ENCODE peak calls at places on chromosome 11, in four cellular contexts. U is cardiac muscle cell, Y is prostate gland, P is uterus. W is an unnamed sample.

GRCh38 chr11:36509265-36509664 is 807 bp downstream of the TRAF6 start:
- DNase-seq in U (peak; percentile 85), Y (no peak), P (no peak), W (peak; percentile 45)

GRCh38 chr11:10659339-10660216 is 34.0 kb downstream of the IRAG1 start:
- DNase-seq in U (no peak), Y (no peak), P (peak; percentile 68), W (no peak)

GRCh38 chr11:22558638-22559037 is 67.0 kb downstream of the FANCF start:
- DNase-seq in U (no peak), Y (no peak), P (no peak), W (no peak)

GRCh38 chr11:117076941-117077659 is 21.1 kb downstream of the SIK3 start:
- DNase-seq in U (no peak), Y (no peak), P (no peak), W (no peak)

GRCh38 chr11:121583825-121584224 is 131.1 kb upstream of the SORL1-AS1 start:
- DNase-seq in U (no peak), Y (no peak), P (no peak), W (no peak)

GRCh38 chr11:76184551-76184993 is 21.7 kb downstream of the WNT11 start:
- DNase-seq in U (no peak), Y (no peak), P (no peak), W (no peak)

GRCh38 chr11:6629892-6630631 is 10.8 kb upstream of the TPP1 start:
- DNase-seq in U (peak; percentile 50), Y (no peak), P (no peak), W (peak; percentile 60)

GRCh38 chr11:65014146-65014960 is at the start of gene ARL2:
- DNase-seq in U (no peak), Y (peak; percentile 12), P (no peak), W (no peak)

GRCh38 chr11:34316347-34317037 is 41.3 kb downstream of the ABTB2 start:
- DNase-seq in U (no peak), Y (no peak), P (no peak), W (no peak)

GRCh38 chr11:1409108-1409851 is 19.5 kb downstream of the BRSK2 start:
- DNase-seq in U (no peak), Y (no peak), P (no peak), W (peak; percentile 85)

GRCh38 chr11:8359521-8359920 is 95.8 kb upstream of the LMO1 start:
- DNase-seq in U (no peak), Y (no peak), P (no peak), W (no peak)

GRCh38 chr11:69157156-69157821 is 1.6 kb downstream of the SMIM38 start:
- DNase-seq in U (no peak), Y (no peak), P (peak; percentile 36), W (peak; percentile 77)

GRCh38 chr11:2898366-2899079 is 12.9 kb upstream of the CDKN1C start:
- DNase-seq in U (no peak), Y (no peak), P (no peak), W (no peak)

GRCh38 chr11:57977709-57978108 is 46.0 kb upstream of the OR9Q1 start:
- DNase-seq in U (peak; percentile 28), Y (no peak), P (no peak), W (peak; percentile 27)

GRCh38 chr11:77800445-77800844 is 20.1 kb downstream of the RSF1 start:
- DNase-seq in U (no peak), Y (no peak), P (no peak), W (no peak)

GRCh38 chr11:65891180-65892136 is 985 bp downstream of the CCDC85B start:
- DNase-seq in U (peak; percentile 40), Y (no peak), P (no peak), W (no peak)

GRCh38 chr11:43955381-43956118 is 13.1 kb downstream of the C11orf96 start:
- DNase-seq in U (no peak), Y (no peak), P (no peak), W (no peak)

GRCh38 chr11:61688368-61689163 is 8.4 kb downstream of the DAGLA start:
- DNase-seq in U (no peak), Y (peak; percentile 95), P (peak; percentile 73), W (peak; percentile 81)

GRCh38 chr11:114283422-114283821 is 12.8 kb upstream of the NNMT start:
- DNase-seq in U (no peak), Y (no peak), P (no peak), W (no peak)

GRCh38 chr11:44814881-44815592 is 88.3 kb downstream of the TSPAN18 start:
- DNase-seq in U (no peak), Y (no peak), P (no peak), W (no peak)

GRCh38 chr11:66934971-66935779 is 23.0 kb downstream of the PC start:
- DNase-seq in U (no peak), Y (no peak), P (no peak), W (no peak)

GRCh38 chr11:1368966-1369365 is 20.8 kb upstream of the BRSK2 start:
- DNase-seq in U (no peak), Y (no peak), P (no peak), W (no peak)

GRCh38 chr11:693887-694562 is 997 bp downstream of the DEAF1 start:
- DNase-seq in U (no peak), Y (no peak), P (peak; percentile 43), W (no peak)

GRCh38 chr11:88266157-88266556 is 71.4 kb downstream of the CTSC start:
- DNase-seq in U (no peak), Y (no peak), P (no peak), W (no peak)

GRCh38 chr11:66017354-66017753 is 5.5 kb downstream of the CST6 start:
- DNase-seq in U (no peak), Y (no peak), P (no peak), W (no peak)

GRCh38 chr11:68044898-68045351 is 6.1 kb downstream of the TCIRG1 start:
- DNase-seq in U (no peak), Y (no peak), P (no peak), W (no peak)

GRCh38 chr11:45538939-45539338 is 126.5 kb downstream of the CHST1 start:
- DNase-seq in U (no peak), Y (no peak), P (no peak), W (no peak)

GRCh38 chr11:7514099-7514725 is 413 bp downstream of the PPFIBP2 start:
- DNase-seq in U (peak; percentile 18), Y (peak; percentile 49), P (no peak), W (peak; percentile 38)

GRCh38 chr11:4881188-4881587 is 512 bp upstream of the OR51T1 start:
- DNase-seq in U (no peak), Y (no peak), P (no peak), W (no peak)

GRCh38 chr11:65454311-65454695 is 31.7 kb downstream of the NEAT1 start:
- DNase-seq in U (no peak), Y (no peak), P (no peak), W (no peak)

GRCh38 chr11:292211-293121 is 3.5 kb downstream of the PGGHG start:
- DNase-seq in U (no peak), Y (no peak), P (no peak), W (peak; percentile 77)

GRCh38 chr11:125082611-125083311 is 19.7 kb downstream of the SLC37A2 start:
- DNase-seq in U (peak; percentile 10), Y (no peak), P (no peak), W (peak; percentile 33)

GRCh38 chr11:15111215-15111614 is 3.5 kb upstream of the INSC start:
- DNase-seq in U (no peak), Y (no peak), P (no peak), W (no peak)

GRCh38 chr11:47179655-47179991 is 2.9 kb upstream of the ARFGAP2 start:
- DNase-seq in U (peak; percentile 68), Y (no peak), P (no peak), W (peak; percentile 51)
- TF ChIP-seq CTCF in U (peak; percentile 69), Y (no peak), P (no peak), W (peak; percentile 33)

DNA sequence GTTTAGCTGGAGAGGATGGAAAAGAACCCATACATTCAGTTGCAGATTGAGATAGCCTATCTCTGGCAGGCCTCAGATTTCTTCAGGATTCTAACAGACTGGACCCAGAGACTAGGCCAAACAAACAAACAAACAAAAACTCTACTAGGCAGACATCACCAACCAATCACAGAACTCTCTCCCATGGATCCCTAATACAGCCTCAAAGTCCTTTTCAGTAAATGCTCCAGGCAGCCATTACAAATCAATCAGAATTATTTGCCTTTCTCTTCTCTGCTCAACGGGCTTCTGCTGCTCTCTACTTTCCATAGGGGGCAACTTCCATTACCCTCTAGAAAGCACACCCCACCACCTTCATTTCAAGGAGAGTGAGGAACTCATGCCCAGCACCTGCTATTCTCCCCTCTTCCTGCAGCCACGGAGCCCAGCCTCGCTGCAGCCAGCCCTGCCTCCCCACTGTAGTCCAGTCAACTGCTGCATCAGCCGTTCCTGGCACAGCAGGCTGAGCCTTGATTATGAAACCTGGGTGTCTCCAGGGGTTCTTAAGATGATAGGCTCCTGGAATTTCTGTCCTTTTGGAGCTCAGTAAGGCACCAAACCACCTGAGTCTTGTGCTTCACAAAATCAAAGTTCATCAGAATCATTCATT is 19.0 kb upstream of the SMIM35 start:
- DNase-seq in U (no peak), Y (no peak), P (no peak), W (no peak)
- H3K27me3 ChIP-seq in U (no peaks in the 10 kb centered on the region), Y (no peaks in the 10 kb centered on the region), P (no peaks in the 10 kb centered on the region), W (no peaks in the 10 kb centered on the region)

DNA sequence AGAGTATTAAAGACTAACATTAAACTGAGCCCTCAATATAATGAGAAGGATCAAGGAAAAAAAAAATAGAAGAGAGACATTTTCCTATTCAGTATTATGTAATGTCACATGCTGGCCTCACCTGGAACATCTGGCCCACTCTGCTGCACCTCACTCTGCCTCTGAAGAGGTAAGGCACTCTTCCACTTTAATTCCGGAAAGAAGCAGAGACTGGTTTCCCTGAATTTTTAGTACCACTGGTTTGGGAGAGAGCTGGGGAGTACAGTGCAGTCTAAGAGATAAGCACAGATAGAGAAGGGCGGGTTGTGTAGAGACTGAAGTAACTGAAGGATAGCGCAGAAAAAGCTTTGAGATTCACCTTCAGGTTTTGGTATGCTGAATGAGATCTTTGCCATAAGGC is 178.7 kb downstream of the SOX6 start:
- DNase-seq in U (no peak), Y (no peak), P (no peak), W (no peak)
- H3K27ac ChIP-seq in U (no peak overlapping the region), Y (no peak overlapping the region), P (no peak overlapping the region), W (no peak overlapping the region)

DNA sequence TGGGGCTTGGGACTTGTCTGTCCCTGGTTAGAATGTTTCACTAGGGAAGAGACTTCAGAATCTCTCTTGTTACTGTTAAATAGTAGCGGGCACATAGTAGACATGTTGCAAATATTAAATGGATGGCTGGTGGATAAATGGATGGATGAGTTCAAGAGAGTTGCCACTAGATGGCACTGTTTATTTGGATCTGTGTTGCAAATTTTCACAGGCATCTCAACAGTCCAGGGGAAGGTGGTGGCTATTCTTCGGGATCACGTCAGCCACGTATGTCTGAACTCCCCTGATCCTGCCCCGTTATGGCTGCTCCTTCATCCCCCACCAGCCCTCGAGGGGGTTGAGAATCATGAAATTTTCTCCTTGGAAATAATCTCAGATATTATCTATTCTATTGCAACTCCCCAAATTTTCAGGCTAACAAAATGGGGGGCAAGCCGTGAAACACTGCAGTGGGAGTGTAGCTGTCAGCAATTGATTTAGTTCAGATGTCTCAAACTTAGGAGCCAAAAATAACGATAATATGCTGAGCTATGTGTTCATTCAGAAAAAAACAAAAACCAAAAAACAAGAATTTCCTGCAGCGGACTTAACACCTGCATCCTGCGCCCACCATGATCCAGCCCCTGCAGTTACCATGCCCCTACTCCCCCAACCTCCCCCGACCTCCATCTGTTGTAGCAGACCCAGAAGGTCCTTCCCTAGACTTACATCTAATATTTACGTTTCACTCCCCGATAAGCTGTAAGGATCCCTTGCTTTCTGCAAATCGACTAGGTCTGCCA is 29.1 kb upstream of the BIRC3 start:
- DNase-seq in U (peak; percentile 88), Y (peak; percentile 50), P (peak; percentile 47), W (no peak)
- TF ChIP-seq CTCF in U (peak; percentile 60), Y (peak; percentile 79), P (peak; percentile 74), W (peak; percentile 50)

DNA sequence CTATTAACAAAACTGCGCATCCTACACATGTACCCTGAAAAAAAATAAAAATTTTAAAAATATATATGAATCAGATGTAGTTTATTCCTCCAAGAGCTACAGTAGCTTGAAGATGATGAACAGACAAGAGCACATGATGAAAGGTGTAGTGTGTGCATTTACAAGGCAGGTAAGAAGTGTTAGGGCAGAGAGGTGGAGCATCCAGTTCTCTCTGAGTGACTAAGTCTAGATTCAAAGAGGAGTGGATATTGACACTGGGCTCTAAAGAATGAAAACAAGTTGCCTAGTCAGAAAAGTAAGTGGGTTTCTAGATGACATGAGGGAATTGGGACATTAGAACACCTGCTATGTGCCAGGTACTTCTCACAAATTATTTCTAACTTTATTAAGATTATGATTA is 76.0 kb upstream of the CARD18 start:
- DNase-seq in U (no peak), Y (no peak), P (no peak), W (no peak)
- H3K27me3 ChIP-seq in U (no peaks in the 10 kb centered on the region), Y (no peaks in the 10 kb centered on the region), P (no peaks in the 10 kb centered on the region), W (no peaks in the 10 kb centered on the region)